ENCODE peak calls at places on chromosome 18, in eight cellular contexts. W is H9, M is Panc1, H is psoas muscle, S is heart right ventricle, J is suprapubic skin, E is A549, P is mesenchymal stem cell. T is an unnamed sample.

GRCh38 chr18:37144921-37145320 is 316.0 kb downstream of the KIAA1328 start:
- DNase-seq in W (no peak), M (no peak), H (no peak), S (no peak), J (no peak), E (no peak), P (no peak), T (no peak)

GRCh38 chr18:44181951-44182350 is 498.7 kb upstream of the SETBP1 start:
- DNase-seq in W (no peak), M (no peak), H (no peak), S (no peak), J (no peak), E (no peak), P (no peak), T (no peak)

GRCh38 chr18:71951021-71951420 is 593.1 kb downstream of the CBLN2 start:
- DNase-seq in W (no peak), M (no peak), H (no peak), S (no peak), J (no peak), E (no peak), P (no peak), T (no peak)

GRCh38 chr18:8443505-8443904 is 165.7 kb upstream of the RAB12 start:
- DNase-seq in W (no peak), M (no peak), H (no peak), S (no peak), J (no peak), E (no peak), P (no peak), T (no peak)

GRCh38 chr18:70154591-70155194 is 50.8 kb downstream of the RTTN start:
- DNase-seq in W (no peak), M (no peak), H (no peak), S (no peak), J (no peak), E (no peak), P (peak), T (no peak)

GRCh38 chr18:8952796-8953760 is 149.4 kb upstream of the NDUFV2 start:
- DNase-seq in W (no peak), M (no peak), H (no peak), S (no peak), J (no peak), E (no peak), P (peak), T (no peak)

GRCh38 chr18:77940566-77940965 is 690.9 kb downstream of the GALR1 start:
- DNase-seq in W (no peak), M (no peak), H (no peak), S (no peak), J (no peak), E (no peak), P (no peak), T (no peak)

GRCh38 chr18:36109737-36110136 is 19.4 kb downstream of the SLC39A6 start:
- DNase-seq in W (no peak), M (no peak), H (no peak), S (no peak), J (no peak), E (no peak), P (no peak), T (no peak)

GRCh38 chr18:8623549-8624106 is 14.4 kb downstream of the RAB12 start:
- DNase-seq in W (no peak), M (no peak), H (peak), S (peak), J (no peak), E (no peak), P (peak), T (no peak)

GRCh38 chr18:56727399-56727798 is 76.2 kb downstream of the WDR7 start:
- DNase-seq in W (no peak), M (no peak), H (no peak), S (no peak), J (no peak), E (no peak), P (no peak), T (no peak)

GRCh38 chr18:22846088-22846683 is 86.9 kb upstream of the RBBP8 start:
- DNase-seq in W (no peak), M (no peak), H (no peak), S (no peak), J (no peak), E (peak), P (peak), T (no peak)

GRCh38 chr18:75827781-75828274 is 400.3 kb upstream of the SMIM21 start:
- DNase-seq in W (no peak), M (no peak), H (no peak), S (no peak), J (no peak), E (no peak), P (peak), T (no peak)

GRCh38 chr18:77815666-77816338 is 566.2 kb downstream of the GALR1 start:
- DNase-seq in W (no peak), M (no peak), H (no peak), S (no peak), J (no peak), E (no peak), P (no peak), T (no peak)

GRCh38 chr18:27428120-27428519 is 243.0 kb upstream of the CHST9 start:
- DNase-seq in W (peak), M (no peak), H (no peak), S (no peak), J (no peak), E (no peak), P (no peak), T (no peak)

GRCh38 chr18:32011193-32011592 is 7.4 kb upstream of the RNF125 start:
- DNase-seq in W (no peak), M (no peak), H (no peak), S (no peak), J (no peak), E (no peak), P (no peak), T (no peak)

DNA sequence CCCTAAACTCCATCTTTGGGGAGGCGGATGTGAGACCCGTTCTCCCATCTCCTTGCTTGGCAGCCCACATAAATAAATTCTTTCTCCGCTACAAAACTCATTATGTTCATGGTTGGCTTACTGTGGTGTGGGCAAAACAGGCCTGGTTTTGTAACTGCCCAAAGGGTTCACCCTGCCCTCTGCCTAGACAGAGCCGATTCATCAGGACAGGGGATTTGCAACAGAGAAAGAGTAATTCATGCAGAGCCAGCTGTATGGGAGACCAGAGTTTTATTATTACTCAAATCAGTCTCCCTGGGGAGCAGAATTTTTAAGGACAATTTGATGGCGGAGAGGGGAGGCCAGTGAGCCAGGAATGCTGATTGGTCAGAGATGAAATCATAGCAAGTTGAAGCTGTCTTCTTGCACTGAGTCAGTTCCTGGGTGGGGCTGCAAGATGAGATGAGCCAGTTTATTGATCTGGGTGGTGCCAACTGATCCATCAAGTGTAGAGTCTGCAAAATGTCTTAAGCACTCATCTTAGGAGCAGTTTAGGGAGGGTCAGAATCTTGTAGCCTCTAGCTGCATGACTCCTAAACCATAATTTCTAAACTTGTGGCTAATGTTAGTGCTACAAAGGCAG is 8.4 kb upstream of the RNF125 start:
- DNase-seq in W (peak), M (no peak), H (no peak), S (no peak), J (no peak), E (no peak), P (no peak), T (no peak)
- H3K27ac ChIP-seq in W (no peak), M (no peak), H (no peak), S (no peak), J (no peak), E (no peak), P (no peak), T (no peak)

GRCh38 chr18:43034683-43035500 is 80.6 kb downstream of the RIT2 start:
- DNase-seq in W (peak), M (no peak), H (no peak), S (no peak), J (no peak), E (no peak), P (no peak), T (no peak)
- H3K27ac ChIP-seq in W (peak), M (no peak), H (no peak), S (no peak), J (no peak), E (no peak), P (no peak), T (no peak)

GRCh38 chr18:48743046-48743445 is 204.2 kb downstream of the CTIF start:
- DNase-seq in W (no peak), M (no peak), H (peak), S (peak), J (peak), E (no peak), P (peak), T (peak)
- H3K27ac ChIP-seq in W (no peak), M (no peak), H (no peak), S (no peak), J (no peak), E (no peak), P (no peak), T (no peak)

GRCh38 chr18:55403555-55403954 is 184.4 kb downstream of the TCF4 start:
- DNase-seq in W (no peak), M (no peak), H (no peak), S (no peak), J (no peak), E (no peak), P (peak), T (no peak)
- H3K27ac ChIP-seq in W (no peak), M (peak), H (peak), S (peak), J (peak), E (no peak), P (no peak), T (peak)

GRCh38 chr18:3623769-3624545 is 174.0 kb downstream of the TGIF1 start:
- DNase-seq in W (peak), M (peak), H (peak), S (peak), J (peak), E (peak), P (peak), T (no peak)
- H3K27ac ChIP-seq in W (peak), M (peak), H (peak), S (peak), J (peak), E (peak), P (peak), T (no peak)

DNA sequence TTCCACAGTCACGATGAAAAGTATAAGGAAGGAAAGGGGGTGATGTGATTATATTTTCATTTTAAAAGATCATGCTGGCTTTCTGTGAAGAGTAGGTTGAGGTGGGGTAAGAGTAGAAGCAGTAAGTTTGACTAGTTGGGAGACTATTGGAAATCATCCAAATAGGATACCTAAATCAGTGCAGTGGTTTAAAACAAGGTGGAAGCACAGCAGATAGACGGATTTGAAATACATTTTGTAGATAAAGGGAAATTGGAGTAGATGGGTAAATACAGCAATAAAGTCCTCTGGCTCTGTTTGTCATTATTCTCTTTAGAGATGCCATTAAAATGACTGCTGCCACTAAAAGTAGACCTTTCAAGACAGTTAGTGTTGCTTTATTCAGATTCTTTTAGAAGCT is 61.8 kb upstream of the DTNA start:
- DNase-seq in W (no peak), M (no peak), H (no peak), S (no peak), J (no peak), E (no peak), P (no peak), T (no peak)
- H3K27ac ChIP-seq in W (no peak), M (no peak), H (peak), S (no peak), J (no peak), E (no peak), P (no peak), T (no peak)

GRCh38 chr18:50008306-50008705 is 186.6 kb downstream of the MYO5B start:
- DNase-seq in W (no peak), M (no peak), H (no peak), S (no peak), J (no peak), E (no peak), P (no peak), T (no peak)

GRCh38 chr18:50009772-50010171 is 185.2 kb downstream of the MYO5B start:
- DNase-seq in W (peak), M (peak), H (no peak), S (peak), J (no peak), E (peak), P (peak), T (no peak)

GRCh38 chr18:50011813-50012445 is 183.0 kb downstream of the MYO5B start:
- DNase-seq in W (no peak), M (no peak), H (no peak), S (no peak), J (no peak), E (no peak), P (peak), T (no peak)

DNA sequence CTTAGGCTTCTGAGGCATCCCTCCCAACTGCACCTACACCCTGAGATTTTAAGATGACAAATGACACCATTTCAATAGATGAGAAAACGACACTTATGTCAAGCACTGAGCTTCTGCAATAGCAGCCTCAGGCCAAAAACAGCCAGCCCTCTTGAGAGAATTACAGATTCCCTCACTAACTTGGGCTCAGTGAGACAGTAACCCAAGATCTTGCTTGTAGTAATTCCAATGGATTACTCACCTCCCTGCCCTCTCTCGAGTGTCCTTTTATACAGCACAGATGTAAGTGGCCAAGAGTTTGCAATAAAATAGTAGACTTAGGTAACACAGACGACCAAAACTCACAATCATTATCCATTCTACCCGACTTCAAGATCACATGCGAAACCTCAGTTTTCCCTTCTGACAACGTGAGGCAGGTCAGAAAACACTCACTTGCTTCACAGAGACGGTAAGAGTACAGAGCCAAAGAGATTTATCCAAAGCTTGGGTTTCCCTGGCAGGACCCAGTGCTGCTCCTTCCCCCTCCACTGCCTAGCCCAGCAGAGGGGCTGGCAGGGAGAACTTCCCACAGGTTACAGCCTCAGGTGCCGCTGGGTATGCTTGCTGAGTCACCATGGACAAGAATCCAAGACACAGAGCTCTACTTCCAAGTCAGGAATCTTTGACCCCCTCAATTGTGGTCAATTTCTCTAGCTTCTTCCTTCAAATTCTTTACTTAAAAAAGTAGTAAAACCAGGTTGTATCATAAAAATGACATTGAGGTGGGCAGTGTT is 181.4 kb downstream of the MYO5B start:
- DNase-seq in W (peak), M (no peak), H (no peak), S (no peak), J (no peak), E (no peak), P (no peak), T (no peak)
- H3K27ac ChIP-seq in W (no peak), M (no peak), H (peak), S (no peak), J (no peak), E (no peak), P (no peak), T (no peak)

GRCh38 chr18:32770181-32770650 is 2.6 kb downstream of the KLHL14 start:
- DNase-seq in W (peak), M (no peak), H (no peak), S (no peak), J (no peak), E (no peak), P (peak), T (no peak)
- H3K27ac ChIP-seq in W (no peak), M (no peak), H (no peak), S (no peak), J (no peak), E (no peak), P (no peak), T (no peak)

DNA sequence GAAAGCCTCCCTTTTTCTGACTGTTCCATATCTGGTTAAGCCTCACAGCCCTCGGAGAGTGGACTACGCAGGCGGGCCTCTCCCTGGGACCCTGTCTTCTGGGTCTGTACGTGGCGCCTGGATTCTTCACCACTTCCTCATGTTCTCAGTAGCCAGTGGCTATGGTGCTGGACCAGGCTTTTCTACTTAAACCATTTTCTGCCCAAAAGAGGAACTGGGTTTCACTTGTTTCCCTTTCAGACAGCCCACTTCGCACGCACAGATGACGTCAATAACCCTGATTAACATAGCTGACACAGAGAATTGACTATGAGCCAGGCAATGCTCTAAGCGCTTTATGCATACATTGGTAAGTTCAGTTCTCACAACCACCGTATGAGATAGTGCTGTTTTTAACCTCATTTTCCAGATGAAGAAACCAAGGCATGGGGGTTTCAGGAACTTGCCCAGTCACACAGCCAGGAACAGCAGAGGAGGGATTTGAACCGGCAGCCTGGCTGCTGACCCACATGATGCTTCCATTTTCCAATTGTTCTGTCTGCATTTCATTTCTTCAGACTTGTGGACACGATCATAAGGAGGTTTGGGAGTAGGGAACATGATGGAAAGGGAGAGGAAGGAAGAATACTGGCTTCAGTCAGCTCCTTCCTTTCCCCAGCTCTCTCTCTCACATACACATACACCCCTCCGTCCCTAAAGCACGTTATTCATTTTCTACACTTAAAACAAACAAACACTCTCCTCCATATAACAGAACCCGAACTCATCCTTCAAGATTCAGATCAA is 41.7 kb downstream of the MYOM1 start:
- DNase-seq in W (no peak), M (no peak), H (no peak), S (peak), J (peak), E (no peak), P (no peak), T (peak)
- H3K27ac ChIP-seq in W (no peak), M (no peak), H (peak), S (no peak), J (no peak), E (no peak), P (no peak), T (no peak)

DNA sequence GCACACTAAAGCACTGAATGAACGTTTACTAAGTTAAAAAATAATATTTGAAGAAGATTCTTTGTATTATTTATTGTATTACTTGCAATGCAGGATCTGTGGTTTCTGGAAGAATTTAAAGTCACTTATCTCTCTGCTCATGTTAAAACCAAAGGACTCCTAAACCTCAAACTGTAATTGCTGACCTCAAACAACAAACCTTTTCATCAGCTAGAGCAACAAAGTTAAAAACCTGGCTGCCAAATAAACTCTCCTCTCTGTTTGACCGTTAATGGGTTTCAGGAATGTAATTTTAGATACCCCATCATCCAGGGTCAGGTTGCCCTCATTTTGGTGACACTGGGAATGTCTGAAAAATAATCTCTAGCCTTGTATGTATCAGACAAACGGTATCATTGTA is 239.1 kb downstream of the TGIF1 start:
- DNase-seq in W (no peak), M (no peak), H (no peak), S (no peak), J (no peak), E (no peak), P (no peak), T (no peak)
- H3K27ac ChIP-seq in W (no peak), M (peak), H (no peak), S (no peak), J (no peak), E (peak), P (peak), T (no peak)

T was measured in substantia nigra.